ENCODE peak calls at places on chromosomes 4 and X, in seven cellular contexts. One of them, this sample, is unnamed.

GRCh38 chr4:17232575-17233253 is 279.2 kb downstream of the QDPR start:
- DNase-seq in HEK293T: no peak
- DNase-seq in HuH-7.5: no peak
- DNase-seq in EH: peak
- DNase-seq in GM13976: no peak
- DNase-seq in smooth muscle cell of the brain vasculature: no peak
- DNase-seq in tibial artery: peak
- DNase-seq in this sample: no peak

GRCh38 chrX:30673405-30673804 is 20.2 kb downstream of the GK start:
- DNase-seq in EH: no peak
- DNase-seq in smooth muscle cell of the brain vasculature: no peak
- DNase-seq in GM13976: no peak
- DNase-seq in tibial artery: no peak
- DNase-seq in HEK293T: no peak
- DNase-seq in HuH-7.5: no peak
- DNase-seq in this sample: no peak

GRCh38 chrX:22520128-22520828 is 247.6 kb downstream of the CBLL2 start:
- DNase-seq in smooth muscle cell of the brain vasculature: no peak
- DNase-seq in HuH-7.5: no peak
- DNase-seq in HEK293T: no peak
- DNase-seq in tibial artery: no peak
- DNase-seq in GM13976: no peak
- DNase-seq in EH: no peak
- DNase-seq in this sample: no peak

GRCh38 chr4:3240936-3241522 is 7.9 kb upstream of the MSANTD1 start:
- DNase-seq in GM13976: no peak
- DNase-seq in tibial artery: no peak
- DNase-seq in HuH-7.5: no peak
- DNase-seq in smooth muscle cell of the brain vasculature: no peak
- DNase-seq in HEK293T: no peak
- DNase-seq in EH: no peak
- DNase-seq in this sample: no peak

GRCh38 chr4:153348006-153348405 is 3.5 kb downstream of the MND1 start:
- DNase-seq in tibial artery: no peak
- DNase-seq in EH: no peak
- DNase-seq in GM13976: no peak
- DNase-seq in HEK293T: no peak
- DNase-seq in HuH-7.5: no peak
- DNase-seq in smooth muscle cell of the brain vasculature: no peak
- DNase-seq in this sample: no peak

GRCh38 chr4:111064342-111064993 is 441.6 kb upstream of the PITX2 start:
- DNase-seq in tibial artery: no peak
- DNase-seq in HEK293T: no peak
- DNase-seq in EH: peak
- DNase-seq in smooth muscle cell of the brain vasculature: peak
- DNase-seq in GM13976: no peak
- DNase-seq in HuH-7.5: no peak
- DNase-seq in this sample: peak

GRCh38 chr4:23934915-23935314 is 45.1 kb upstream of the PPARGC1A start:
- DNase-seq in HuH-7.5: no peak
- DNase-seq in smooth muscle cell of the brain vasculature: peak
- DNase-seq in EH: peak
- DNase-seq in GM13976: no peak
- DNase-seq in HEK293T: no peak
- DNase-seq in tibial artery: peak
- DNase-seq in this sample: no peak

GRCh38 chr4:5511791-5512190 is 196.6 kb downstream of the EVC2 start:
- DNase-seq in smooth muscle cell of the brain vasculature: no peak
- DNase-seq in HEK293T: no peak
- DNase-seq in EH: peak
- DNase-seq in tibial artery: no peak
- DNase-seq in GM13976: no peak
- DNase-seq in HuH-7.5: no peak
- DNase-seq in this sample: no peak

GRCh38 chr4:15003441-15003890 is 1.2 kb downstream of the CPEB2 start:
- DNase-seq in HuH-7.5: peak
- DNase-seq in HEK293T: peak
- DNase-seq in smooth muscle cell of the brain vasculature: no peak
- DNase-seq in tibial artery: peak
- DNase-seq in GM13976: peak
- DNase-seq in EH: peak
- DNase-seq in this sample: peak

GRCh38 chr4:139508581-139509237 is 47.3 kb downstream of the SETD7 start:
- DNase-seq in HuH-7.5: no peak
- DNase-seq in tibial artery: no peak
- DNase-seq in GM13976: no peak
- DNase-seq in HEK293T: no peak
- DNase-seq in EH: no peak
- DNase-seq in smooth muscle cell of the brain vasculature: no peak
- DNase-seq in this sample: no peak

GRCh38 chr4:83118869-83119268 is 4.3 kb upstream of the PLAC8 start:
- DNase-seq in HEK293T: no peak
- DNase-seq in GM13976: no peak
- DNase-seq in tibial artery: no peak
- DNase-seq in HuH-7.5: no peak
- DNase-seq in smooth muscle cell of the brain vasculature: no peak
- DNase-seq in EH: peak
- DNase-seq in this sample: no peak